ENCODE peak calls at places on chromosomes 4 and X, in seven cellular contexts. W is effector memory CD4-positive, alpha-beta T cell; B is nucleus accumbens; P is CMK; A is ELR; J is OCI-LY7; F is progenitor cell of endocrine pancreas. Y is an unnamed sample.

GRCh38 chr4:139331185-139331584 is 28.9 kb upstream of the NDUFC1 start:
- DNase-seq in W (no peak), B (no peak), P (no peak), A (peak; percentile 8), J (no peak), F (no peak), Y (no peak)

GRCh38 chr4:40918330-40918729 is 168.6 kb downstream of the NSUN7 start:
- DNase-seq in W (no peak), B (no peak), P (no peak), A (peak; percentile 23), J (no peak), F (no peak), Y (peak; percentile 40)

GRCh38 chrX:10102046-10102704 is 54.6 kb upstream of the CLCN4 start:
- DNase-seq in W (no peak), B (no peak), P (no peak), A (no peak), J (no peak), F (no peak), Y (no peak)

GRCh38 chr4:150219841-150220240 is 141.6 kb downstream of the DCLK2 start:
- DNase-seq in W (no peak), B (no peak), P (no peak), A (no peak), J (no peak), F (no peak), Y (no peak)

GRCh38 chr4:184648220-184649025 is 824 bp downstream of the CASP3 start:
- DNase-seq in W (peak; percentile 8), B (peak; percentile 12), P (peak; percentile 37), A (peak; percentile 58), J (peak; percentile 72), F (peak; percentile 41), Y (peak; percentile 49)

GRCh38 chrX:27444093-27444908 is 18.8 kb downstream of the PPP4R3C start:
- DNase-seq in W (no peak), B (no peak), P (no peak), A (no peak), J (no peak), F (no peak), Y (no peak)

GRCh38 chr4:89172865-89173264 is 61.5 kb downstream of the TIGD2 start:
- DNase-seq in W (no peak), B (no peak), P (no peak), A (no peak), J (no peak), F (no peak), Y (no peak)

GRCh38 chrX:104568304-104568915 is 2.4 kb downstream of the IL1RAPL2 start:
- DNase-seq in W (no peak), B (no peak), P (no peak), A (no peak), J (no peak), F (no peak), Y (no peak)

GRCh38 chrX:68433155-68433980 is at the start of gene OPHN1:
- DNase-seq in W (no peak), B (peak; percentile 58), P (peak; percentile 18), A (peak; percentile 87), J (no peak), F (peak; percentile 33), Y (peak; percentile 62)

GRCh38 chr4:17468638-17469221 is 43.2 kb downstream of the QDPR start:
- DNase-seq in W (no peak), B (no peak), P (no peak), A (peak; percentile 61), J (peak; percentile 15), F (no peak), Y (peak; percentile 35)

GRCh38 chr4:54484361-54484760 is 173.4 kb upstream of the KIT start:
- DNase-seq in W (no peak), B (no peak), P (no peak), A (no peak), J (no peak), F (no peak), Y (no peak)

GRCh38 chr4:167100120-167100519 is 134.2 kb downstream of the SPOCK3 start:
- DNase-seq in W (no peak), B (peak; percentile 14), P (no peak), A (peak; percentile 81), J (no peak), F (no peak), Y (no peak)

GRCh38 chr4:13988347-13989265 is 361.1 kb upstream of the BOD1L1 start:
- DNase-seq in W (no peak), B (peak; percentile 24), P (no peak), A (peak; percentile 85), J (no peak), F (no peak), Y (peak; percentile 18)

GRCh38 chr4:131054489-131055019 is 1958.6 kb downstream of the C4orf33 start:
- DNase-seq in W (no peak), B (no peak), P (no peak), A (no peak), J (no peak), F (no peak), Y (no peak)

Y was measured in head of caudate nucleus.